ENCODE peak calls at places on chromosomes 4 and X, in eight cellular contexts. T is IMR-90, K is endothelial cell, R is fibroblast of lung, E is osteocyte, D is A673, F is nephron progenitor cell, G is AG09309. M is an unnamed sample.

GRCh38 chr4:77493120-77493767 is 112.4 kb upstream of the CXCL13 start:
- DNase-seq in T (no peak), K (no peak), R (no peak), E (no peak), D (no peak), F (no peak), G (no peak), M (no peak)

GRCh38 chr4:127782025-127782274 is 172 bp upstream of the HSPA4L start:
- DNase-seq in T (peak; percentile 81), K (peak; percentile 90), R (peak; percentile 85), E (peak; percentile 96), D (peak; percentile 91), F (peak; percentile 89), G (peak; percentile 18), M (peak; percentile 50)

GRCh38 chrX:149961572-149961971 is 23.3 kb upstream of the EOLA2 start:
- DNase-seq in T (no peak), K (no peak), R (no peak), E (no peak), D (no peak), F (no peak), G (no peak), M (no peak)

GRCh38 chr4:8558080-8558960 is 21.9 kb upstream of the GPR78 start:
- DNase-seq in T (no peak), K (no peak), R (no peak), E (no peak), D (no peak), F (no peak), G (no peak), M (no peak)

GRCh38 chr4:100819505-100819904 is 301.7 kb upstream of the EMCN start:
- DNase-seq in T (no peak), K (no peak), R (no peak), E (no peak), D (no peak), F (no peak), G (no peak), M (no peak)

GRCh38 chr4:76407440-76408119 is 13.4 kb downstream of the CCDC158 start:
- DNase-seq in T (no peak), K (no peak), R (no peak), E (no peak), D (no peak), F (no peak), G (no peak), M (no peak)

GRCh38 chr4:118981171-118981838 is 92.7 kb downstream of the SYNPO2 start:
- DNase-seq in T (peak; percentile 81), K (no peak), R (peak; percentile 5), E (no peak), D (no peak), F (no peak), G (no peak), M (no peak)

GRCh38 chr4:84497220-84497834 is 1.8 kb downstream of the NKX6-1 start:
- DNase-seq in T (peak; percentile 2), K (no peak), R (no peak), E (no peak), D (peak; percentile 7), F (peak; percentile 40), G (no peak), M (no peak)

GRCh38 chr4:71188951-71189350 is 149.9 kb upstream of the SLC4A4 start:
- DNase-seq in T (no peak), K (no peak), R (peak; percentile 15), E (no peak), D (no peak), F (no peak), G (no peak), M (no peak)

GRCh38 chr4:71189471-71189870 is 149.3 kb upstream of the SLC4A4 start:
- DNase-seq in T (peak; percentile 86), K (no peak), R (peak; percentile 79), E (no peak), D (no peak), F (no peak), G (no peak), M (no peak)

GRCh38 chr4:71187399-71188196 is 151.2 kb upstream of the SLC4A4 start:
- DNase-seq in T (peak; percentile 60), K (peak; percentile 11), R (peak; percentile 51), E (no peak), D (peak; percentile 3), F (peak; percentile 46), G (peak; percentile 11), M (no peak)

GRCh38 chr4:71186566-71187398 is 152.0 kb upstream of the SLC4A4 start:
- DNase-seq in T (peak; percentile 53), K (peak; percentile 60), R (peak; percentile 58), E (peak; percentile 87), D (peak; percentile 32), F (peak; percentile 73), G (no peak), M (no peak)

DNA sequence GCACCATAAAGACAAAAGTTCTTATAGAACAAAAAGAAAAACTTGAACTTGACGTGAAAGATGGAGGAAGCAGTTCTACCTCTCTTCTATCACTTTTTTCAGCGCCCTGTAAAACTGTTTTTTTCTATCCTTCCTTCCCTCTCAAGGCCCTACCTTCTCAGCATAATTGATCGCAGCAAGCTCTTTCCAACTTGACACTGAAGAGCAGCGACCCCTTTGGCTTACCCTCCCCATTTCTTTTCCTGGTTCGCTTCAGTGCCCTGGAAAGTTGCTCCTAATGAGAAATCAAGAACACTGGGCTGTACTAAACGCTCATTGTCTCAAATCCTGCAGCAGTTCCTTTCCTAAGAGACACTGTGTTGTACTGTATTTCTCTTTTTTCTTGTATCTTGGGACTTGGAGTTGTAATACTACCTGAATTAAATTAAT is 150.6 kb upstream of the SLC4A4 start:
- DNase-seq in T (no peak), K (peak; percentile 13), R (peak; percentile 39), E (no peak), D (no peak), F (peak; percentile 17), G (no peak), M (no peak)
- TF ChIP-seq CTCF in T (no peak), K (no peak), R (no peak), E (peak; percentile 8), D (no peak), F (no peak), G (no peak), M (peak; percentile 31)

DNA sequence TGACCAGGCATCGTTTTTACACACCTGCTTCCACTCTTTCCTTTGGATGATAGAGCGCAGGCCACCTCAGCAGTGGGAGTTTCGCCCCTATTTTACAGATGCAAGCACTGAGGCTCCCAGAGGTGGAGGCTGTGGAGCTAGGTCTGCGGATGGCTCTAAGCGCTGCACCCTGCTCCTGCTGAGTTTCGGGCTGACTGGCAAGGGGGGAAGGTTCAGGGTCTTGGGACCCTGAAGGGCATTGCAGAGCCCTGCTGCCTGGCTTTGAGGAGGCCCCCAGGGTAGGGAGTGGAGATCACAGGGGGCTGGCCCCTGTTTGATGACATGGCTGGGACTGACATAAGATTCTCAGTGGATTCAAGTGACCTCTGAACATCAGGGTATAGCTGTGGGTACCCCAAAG is 62.8 kb upstream of the NKX1-1 start:
- DNase-seq in T (no peak), K (no peak), R (no peak), E (no peak), D (no peak), F (no peak), G (no peak), M (no peak)
- TF ChIP-seq CTCF in T (no peak), K (no peak), R (no peak), E (no peak), D (no peak), F (no peak), G (no peak), M (no peak)

GRCh38 chrX:53674581-53674980 is 11.9 kb downstream of the HUWE1 start:
- DNase-seq in T (peak; percentile 29), K (no peak), R (no peak), E (no peak), D (no peak), F (no peak), G (no peak), M (no peak)

GRCh38 chrX:53683556-53684414 is 2.7 kb downstream of the HUWE1 start:
- DNase-seq in T (peak; percentile 98), K (peak; percentile 76), R (peak; percentile 99), E (peak; percentile 96), D (peak; percentile 98), F (peak; percentile 82), G (peak; percentile 94), M (peak; percentile 89)

GRCh38 chrX:53681661-53682060 is 4.9 kb downstream of the HUWE1 start:
- DNase-seq in T (peak; percentile 14), K (no peak), R (peak; percentile 4), E (no peak), D (no peak), F (no peak), G (no peak), M (no peak)

GRCh38 chrX:53682885-53683555 is 3.5 kb downstream of the HUWE1 start:
- DNase-seq in T (peak; percentile 50), K (peak; percentile 44), R (peak; percentile 66), E (no peak), D (peak; percentile 66), F (peak; percentile 36), G (no peak), M (no peak)

DNA sequence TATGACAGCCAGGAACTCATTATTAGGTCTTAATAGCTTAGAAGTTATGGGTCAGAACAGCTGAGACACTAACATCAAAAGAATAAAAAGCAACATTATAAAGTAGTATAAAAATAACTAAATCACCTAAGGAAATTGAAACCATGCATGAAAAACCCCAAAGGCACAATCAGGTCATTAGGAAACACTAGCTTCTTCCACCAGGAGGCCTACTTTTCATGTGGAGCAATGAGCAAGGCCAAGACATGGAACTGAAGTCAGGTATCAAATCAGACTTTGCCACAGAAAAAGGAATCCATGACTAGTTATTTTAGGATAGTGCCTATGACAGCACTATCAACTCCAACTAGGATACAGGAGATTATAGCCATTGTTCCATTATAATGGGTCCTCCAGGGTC is 7.9 kb downstream of the HUWE1 start:
- DNase-seq in T (no peak), K (no peak), R (no peak), E (no peak), D (peak; percentile 15), F (no peak), G (no peak), M (no peak)
- TF ChIP-seq CTCF in T (no peak), K (no peak), R (peak; percentile 12), E (no peak), D (peak; percentile 38), F (no peak), G (no peak), M (peak; percentile 30)

GRCh38 chr4:39255916-39256315 is 73.6 kb downstream of the WDR19 start:
- DNase-seq in T (no peak), K (no peak), R (no peak), E (no peak), D (peak; percentile 4), F (no peak), G (no peak), M (no peak)

GRCh38 chr4:39256436-39256835 is 74.1 kb downstream of the WDR19 start:
- DNase-seq in T (no peak), K (no peak), R (no peak), E (no peak), D (no peak), F (no peak), G (no peak), M (no peak)

GRCh38 chr4:39259571-39260330 is 77.4 kb downstream of the WDR19 start:
- DNase-seq in T (peak; percentile 86), K (no peak), R (peak; percentile 24), E (no peak), D (peak; percentile 10), F (no peak), G (peak; percentile 2), M (no peak)

DNA sequence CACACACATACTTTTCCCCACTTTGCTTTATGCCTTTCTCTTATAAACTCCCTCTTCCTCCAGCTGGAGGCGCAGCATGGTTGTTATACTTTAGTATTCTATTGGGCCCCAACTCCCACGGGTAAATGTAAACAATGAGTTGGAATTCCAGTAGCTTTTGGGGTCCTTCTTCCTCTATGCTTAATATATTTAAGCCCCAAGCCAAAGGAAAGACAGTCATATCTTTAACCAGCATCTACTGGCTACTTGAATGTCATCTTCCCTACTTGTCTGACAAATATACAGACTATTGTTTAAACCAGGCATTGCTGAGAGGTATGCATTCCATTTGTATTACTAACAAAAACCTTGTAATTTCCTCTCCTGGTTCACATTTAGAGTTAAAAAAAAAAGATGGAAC is 72.9 kb downstream of the WDR19 start:
- DNase-seq in T (peak; percentile 65), K (no peak), R (peak; percentile 6), E (no peak), D (peak; percentile 30), F (no peak), G (peak; percentile 2), M (no peak)
- TF ChIP-seq CTCF in T (peak; percentile 12), K (no peak), R (peak; percentile 7), E (peak; percentile 28), D (peak; percentile 40), F (no peak), G (peak; percentile 15), M (peak; percentile 21)

M was measured in retinal pigment epithelial cell.